ENCODE peak calls at places on chromosome 22, in ten cellular contexts. B is A549, W is HepG2, H is breast epithelium, N is heart left ventricle, M is sigmoid colon, G is IMR-90, V is uterus, Q is Peyer's patch, C is adrenal gland. E is an unnamed sample. For H3K4me1, the result is how much of the 10 kb centered on the place peaks cover.

GRCh38 chr22:27241430-27242110 is 560.0 kb downstream of the MN1 start:
- DNase-seq in B (no peak), W (no peak), H (no peak), N (peak), M (no peak), G (no peak), V (no peak), Q (no peak), C (peak), E (peak)

GRCh38 chr22:32378703-32379272 is 21.1 kb downstream of the RFPL3 start:
- DNase-seq in B (peak), W (peak), H (no peak), N (no peak), M (no peak), G (peak), V (no peak), Q (peak), C (no peak), E (no peak)

GRCh38 chr22:22882033-22882717 is 5.4 kb upstream of the IGLL5 start:
- DNase-seq in B (no peak), W (no peak), H (no peak), N (no peak), M (no peak), G (no peak), V (no peak), Q (no peak), C (no peak), E (no peak)

GRCh38 chr22:21446827-21447690 is 20.1 kb upstream of the TMEM191C start:
- DNase-seq in B (no peak), W (no peak), H (peak), N (no peak), M (peak), G (no peak), V (peak), Q (peak), C (no peak), E (no peak)

GRCh38 chr22:45485271-45485670 is 17.4 kb upstream of the FBLN1 start:
- DNase-seq in B (no peak), W (peak), H (no peak), N (no peak), M (no peak), G (no peak), V (no peak), Q (no peak), C (no peak), E (no peak)

GRCh38 chr22:21959274-21960074 is 6.8 kb upstream of the PPM1F start:
- DNase-seq in B (no peak), W (no peak), H (no peak), N (peak), M (no peak), G (no peak), V (no peak), Q (no peak), C (no peak), E (no peak)

GRCh38 chr22:23613193-23613973 is 18.7 kb downstream of the DRICH1 start:
- DNase-seq in B (no peak), W (peak), H (no peak), N (no peak), M (no peak), G (peak), V (no peak), Q (no peak), C (no peak), E (no peak)

GRCh38 chr22:44917372-44918165 is 92.2 kb downstream of the PHF21B start:
- DNase-seq in B (no peak), W (no peak), H (peak), N (peak), M (peak), G (no peak), V (no peak), Q (peak), C (no peak), E (no peak)

GRCh38 chr22:22687638-22688500 is 43.5 kb downstream of the GGTLC2 start:
- DNase-seq in B (no peak), W (peak), H (no peak), N (no peak), M (no peak), G (peak), V (no peak), Q (peak), C (peak), E (peak)

DNA sequence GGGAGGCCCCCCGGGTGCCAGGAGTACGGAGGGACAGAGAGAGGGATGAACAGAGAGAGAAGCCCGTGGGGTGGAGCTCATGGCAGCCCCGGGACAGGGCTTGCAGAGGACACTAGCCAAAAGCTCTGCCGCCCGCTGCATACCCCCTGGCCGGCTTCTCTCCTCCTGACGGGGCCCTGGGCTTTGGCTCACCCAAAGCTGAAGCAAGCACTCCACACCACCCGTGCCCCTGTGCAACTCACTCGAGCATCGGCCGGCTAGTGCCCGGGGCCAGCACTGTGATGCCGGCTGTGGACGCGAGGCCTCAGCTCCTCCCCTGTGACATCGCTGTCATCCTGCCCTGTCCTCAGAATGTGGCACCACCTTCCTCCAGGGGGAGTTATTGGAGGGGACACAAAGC is 429.6 kb downstream of the BRD1 start:
- DNase-seq in B (no peak), W (no peak), H (peak), N (no peak), M (no peak), G (no peak), V (no peak), Q (no peak), C (no peak), E (no peak)
- TF ChIP-seq CTCF in B (no peak), W (no peak), H (no peak), N (no peak), M (no peak), G (no peak), V (no peak), Q (no peak), C (no peak), E (no peak)

GRCh38 chr22:42643632-42644421 is 3.4 kb upstream of the ATP5MGL start:
- DNase-seq in B (no peak), W (no peak), H (no peak), N (no peak), M (no peak), G (no peak), V (no peak), Q (no peak), C (peak), E (no peak)
- H3K4me1 ChIP-seq in B (under half), W (half or more), H (under half), N (half or more), M (half or more), G (under half), V (under half), Q (under half), C (half or more), E (under half)

GRCh38 chr22:38505595-38506117 is 455 bp downstream of the DDX17 start:
- DNase-seq in B (peak), W (no peak), H (peak), N (peak), M (peak), G (peak), V (peak), Q (peak), C (peak), E (peak)
- TF ChIP-seq POLR2A in B (peak), W (no peak), H (peak), N (no peak), M (peak), G (no peak), V (no peak), Q (peak), C (peak), E (peak)

GRCh38 chr22:35326854-35327562 is 27.3 kb downstream of the TOM1 start:
- DNase-seq in B (no peak), W (no peak), H (no peak), N (no peak), M (no peak), G (no peak), V (no peak), Q (no peak), C (no peak), E (no peak)

GRCh38 chr22:35327690-35328471 is 28.2 kb downstream of the TOM1 start:
- DNase-seq in B (no peak), W (no peak), H (no peak), N (no peak), M (peak), G (no peak), V (no peak), Q (no peak), C (no peak), E (no peak)

GRCh38 chr22:35330258-35330861 is 30.7 kb downstream of the TOM1 start:
- DNase-seq in B (no peak), W (no peak), H (no peak), N (peak), M (peak), G (peak), V (peak), Q (peak), C (peak), E (peak)

GRCh38 chr22:35328472-35328885 is 28.8 kb downstream of the TOM1 start:
- DNase-seq in B (no peak), W (peak), H (peak), N (no peak), M (peak), G (no peak), V (no peak), Q (no peak), C (peak), E (no peak)

GRCh38 chr22:35329114-35329847 is 29.6 kb downstream of the TOM1 start:
- DNase-seq in B (no peak), W (no peak), H (no peak), N (no peak), M (no peak), G (no peak), V (no peak), Q (no peak), C (no peak), E (no peak)
- TF ChIP-seq CTCF in B (no peak), W (peak), H (no peak), N (peak), M (no peak), G (no peak), V (no peak), Q (no peak), C (peak), E (no peak)

GRCh38 chr22:46612341-46612903 is 7.8 kb upstream of the GRAMD4 start:
- DNase-seq in B (no peak), W (no peak), H (no peak), N (peak), M (no peak), G (no peak), V (no peak), Q (no peak), C (no peak), E (no peak)

GRCh38 chr22:46609175-46609690 is 11.0 kb upstream of the GRAMD4 start:
- DNase-seq in B (no peak), W (peak), H (peak), N (no peak), M (no peak), G (no peak), V (no peak), Q (no peak), C (no peak), E (no peak)

GRCh38 chr22:46611189-46611588 is 9.0 kb upstream of the GRAMD4 start:
- DNase-seq in B (no peak), W (no peak), H (no peak), N (no peak), M (no peak), G (no peak), V (no peak), Q (no peak), C (no peak), E (no peak)

GRCh38 chr22:46609724-46610161 is 10.4 kb upstream of the GRAMD4 start:
- DNase-seq in B (no peak), W (no peak), H (no peak), N (peak), M (no peak), G (no peak), V (no peak), Q (no peak), C (no peak), E (no peak)

DNA sequence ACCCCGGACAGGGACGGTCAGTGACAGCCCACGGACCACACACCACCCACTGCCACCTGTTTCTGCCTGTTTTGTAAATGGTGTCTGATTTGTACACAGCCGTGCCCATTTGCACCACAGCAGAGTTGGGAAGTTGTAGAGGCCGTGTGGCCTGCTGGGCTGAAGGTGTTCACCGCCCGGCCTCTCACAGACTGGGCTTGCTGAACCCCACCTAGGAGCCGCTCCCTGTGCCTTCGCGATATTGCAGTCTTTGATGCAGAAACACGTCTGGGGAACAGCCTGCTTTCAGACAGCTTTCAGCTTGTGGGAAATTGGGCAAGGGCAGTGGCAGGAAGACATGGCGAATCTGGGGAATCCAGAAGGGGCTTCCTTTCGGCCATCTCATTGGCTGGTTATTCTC is 9.8 kb upstream of the GRAMD4 start:
- DNase-seq in B (no peak), W (no peak), H (no peak), N (no peak), M (no peak), G (no peak), V (no peak), Q (no peak), C (no peak), E (no peak)
- H3K4me1 ChIP-seq in B (under half), W (half or more), H (under half), N (under half), M (under half), G (under half), V (under half), Q (under half), C (under half), E (under half)

DNA sequence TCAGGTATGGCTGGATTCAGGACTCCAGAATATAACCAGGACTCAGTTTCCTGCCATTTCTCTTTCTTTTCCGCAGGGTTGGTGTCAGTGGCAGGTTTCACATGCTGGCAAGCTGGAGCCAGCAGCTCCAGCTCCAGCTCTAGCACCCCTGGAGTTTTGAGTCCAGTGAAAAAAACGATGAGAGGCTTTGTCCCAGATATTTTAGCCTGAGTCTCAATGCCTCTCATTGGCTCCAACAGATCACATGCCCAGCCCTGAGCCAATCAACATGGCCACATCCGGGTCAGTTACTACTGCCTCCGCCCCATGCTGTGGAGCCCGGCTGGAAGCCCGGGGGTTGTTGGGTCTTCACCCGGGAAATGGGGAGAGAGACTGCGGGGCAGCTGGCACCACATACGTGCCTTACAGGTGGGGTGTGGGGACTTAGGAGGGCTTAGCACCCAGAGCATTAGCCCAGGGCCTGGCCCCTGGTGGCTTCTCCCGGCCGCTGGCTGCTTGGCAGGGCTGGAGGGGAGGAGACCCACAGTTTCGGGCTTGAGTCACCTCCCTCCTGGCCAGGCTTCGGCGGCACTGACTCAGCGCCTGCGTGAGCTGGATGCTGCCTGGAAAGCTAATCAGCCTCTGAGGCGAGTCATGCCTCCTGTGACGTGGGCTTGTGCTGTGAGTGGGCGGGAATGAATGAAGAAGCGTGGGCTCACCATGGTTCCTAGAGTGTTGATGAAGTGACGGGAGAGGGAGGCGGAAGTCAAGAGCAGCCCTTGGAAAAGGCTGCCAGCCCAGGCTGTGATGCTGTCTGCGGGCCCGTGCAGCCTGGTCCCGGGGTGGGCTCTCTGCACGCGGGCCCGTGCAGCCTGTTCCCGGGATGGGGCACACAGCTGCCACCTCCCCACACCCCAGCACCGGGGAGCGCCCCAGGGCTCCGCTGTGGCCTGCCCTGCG is 15.3 kb upstream of the MRTFA start:
- DNase-seq in B (peak), W (peak), H (peak), N (peak), M (peak), G (peak), V (peak), Q (peak), C (peak), E (peak)
- TF ChIP-seq POLR2A in B (peak), W (peak), H (peak), N (peak), M (peak), G (peak), V (peak), Q (peak), C (peak), E (peak)

GRCh38 chr22:50606126-50606525 is 5.5 kb downstream of the MAPK8IP2 start:
- DNase-seq in B (no peak), W (no peak), H (no peak), N (no peak), M (peak), G (no peak), V (no peak), Q (no peak), C (no peak), E (no peak)
- TF ChIP-seq CTCF in B (no peak), W (peak), H (no peak), N (no peak), M (no peak), G (no peak), V (no peak), Q (no peak), C (no peak), E (no peak)

GRCh38 chr22:40507491-40507890 is 129.0 kb downstream of the MRTFA start:
- DNase-seq in B (no peak), W (no peak), H (no peak), N (no peak), M (no peak), G (no peak), V (no peak), Q (no peak), C (no peak), E (no peak)
- H3K4me1 ChIP-seq in B (half or more), W (under half), H (under half), N (half or more), M (half or more), G (under half), V (under half), Q (under half), C (half or more), E (under half)